ENCODE peak calls at places on chromosomes 3 and 15, in five cellular contexts. One of them, this sample, is unnamed.

GRCh38 chr3:72401005-72401404 is 447.2 kb downstream of the SHQ1 start:
- DNase-seq in GM12864: no peak
- DNase-seq in kidney: no peak
- DNase-seq in Right ventricle myocardium superior: no peak
- DNase-seq in ovary: no peak
- DNase-seq in this sample: no peak

GRCh38 chr3:57386307-57386706 is 93.8 kb upstream of the ASB14 start:
- DNase-seq in Right ventricle myocardium superior: no peak
- DNase-seq in GM12864: no peak
- DNase-seq in kidney: no peak
- DNase-seq in ovary: no peak
- DNase-seq in this sample: no peak

GRCh38 chr3:53171827-53172505 is 11.0 kb downstream of the PRKCD start:
- DNase-seq in GM12864: no peak
- DNase-seq in Right ventricle myocardium superior: no peak
- DNase-seq in ovary: no peak
- DNase-seq in kidney: no peak
- DNase-seq in this sample: no peak

GRCh38 chr3:160837394-160837975 is 81.5 kb downstream of the PPM1L start:
- DNase-seq in ovary: no peak
- DNase-seq in kidney: no peak
- DNase-seq in GM12864: no peak
- DNase-seq in Right ventricle myocardium superior: no peak
- DNase-seq in this sample: no peak

GRCh38 chr15:97692317-97693015 is 268.0 kb upstream of the ARRDC4 start:
- DNase-seq in GM12864: no peak
- DNase-seq in Right ventricle myocardium superior: no peak
- DNase-seq in kidney: no peak
- DNase-seq in ovary: no peak
- DNase-seq in this sample: no peak

GRCh38 chr3:134061401-134061800 is 31.7 kb upstream of the SLCO2A1 start:
- DNase-seq in Right ventricle myocardium superior: no peak
- DNase-seq in kidney: no peak
- DNase-seq in GM12864: no peak
- DNase-seq in ovary: no peak
- DNase-seq in this sample: no peak

GRCh38 chr3:25585361-25586166 is 79.1 kb downstream of the TOP2B start:
- DNase-seq in ovary: no peak
- DNase-seq in kidney: no peak
- DNase-seq in GM12864: no peak
- DNase-seq in Right ventricle myocardium superior: no peak
- DNase-seq in this sample: no peak

GRCh38 chr15:74179983-74180688 is 6.6 kb downstream of the ISLR start:
- DNase-seq in Right ventricle myocardium superior: no peak
- DNase-seq in kidney: peak
- DNase-seq in ovary: no peak
- DNase-seq in GM12864: no peak
- DNase-seq in this sample: no peak

GRCh38 chr3:17258823-17259436 is 374.2 kb downstream of the PLCL2 start:
- DNase-seq in kidney: no peak
- DNase-seq in Right ventricle myocardium superior: no peak
- DNase-seq in GM12864: peak
- DNase-seq in ovary: no peak
- DNase-seq in this sample: no peak

GRCh38 chr3:89223188-89223587 is 115.8 kb downstream of the EPHA3 start:
- DNase-seq in ovary: no peak
- DNase-seq in Right ventricle myocardium superior: no peak
- DNase-seq in kidney: no peak
- DNase-seq in GM12864: no peak
- DNase-seq in this sample: no peak

GRCh38 chr3:50371133-50371670 is 11.9 kb upstream of the TMEM115 start:
- DNase-seq in GM12864: no peak
- DNase-seq in Right ventricle myocardium superior: no peak
- DNase-seq in kidney: no peak
- DNase-seq in ovary: no peak
- DNase-seq in this sample: no peak

GRCh38 chr3:56825579-56826438 is 24.1 kb upstream of the ARHGEF3 start:
- DNase-seq in Right ventricle myocardium superior: no peak
- DNase-seq in kidney: no peak
- DNase-seq in GM12864: no peak
- DNase-seq in ovary: no peak
- DNase-seq in this sample: no peak

GRCh38 chr15:26665950-26666921 is 106.6 kb downstream of the GABRB3 start:
- DNase-seq in ovary: no peak
- DNase-seq in GM12864: no peak
- DNase-seq in Right ventricle myocardium superior: no peak
- DNase-seq in kidney: no peak
- DNase-seq in this sample: no peak

GRCh38 chr3:43024183-43024865 is 45.2 kb downstream of the GASK1A start:
- DNase-seq in Right ventricle myocardium superior: no peak
- DNase-seq in ovary: no peak
- DNase-seq in kidney: no peak
- DNase-seq in GM12864: no peak
- DNase-seq in this sample: no peak

GRCh38 chr3:53941174-53941573 is 49.5 kb upstream of the SELENOK start:
- DNase-seq in ovary: no peak
- DNase-seq in kidney: no peak
- DNase-seq in Right ventricle myocardium superior: no peak
- DNase-seq in GM12864: no peak
- DNase-seq in this sample: no peak

GRCh38 chr3:15295506-15295905 is 36.9 kb downstream of the SH3BP5 start:
- DNase-seq in kidney: no peak
- DNase-seq in GM12864: no peak
- DNase-seq in ovary: no peak
- DNase-seq in Right ventricle myocardium superior: no peak
- DNase-seq in this sample: no peak

GRCh38 chr3:71064976-71065763 is 518.4 kb downstream of the FOXP1 start:
- DNase-seq in GM12864: no peak
- DNase-seq in Right ventricle myocardium superior: peak
- DNase-seq in kidney: peak
- DNase-seq in ovary: peak
- DNase-seq in this sample: no peak

This sample was measured in cerebellar nuclear complex.